ENCODE peak calls at places on chromosomes 7 and 10, in eight cellular contexts. D is right lobe of liver, N is breast epithelium, V is cardiac muscle cell, T is ovary, W is A673, P is heart right ventricle, Z is A549. G is an unnamed sample. For H3K9me3, the result is how much of the 10 kb centered on the place peaks cover.

GRCh38 chr7:66697451-66698438 is 42.8 kb upstream of the RABGEF1 start:
- DNase-seq in D (no peak), N (no peak), V (peak), T (peak), W (no peak), P (peak), Z (no peak), G (no peak)

GRCh38 chr10:5888843-5889623 is 660 bp downstream of the ANKRD16 start:
- DNase-seq in D (no peak), N (no peak), V (peak), T (no peak), W (peak), P (no peak), Z (peak), G (peak)

GRCh38 chr10:44827431-44828006 is 83.6 kb upstream of the TMEM72 start:
- DNase-seq in D (no peak), N (no peak), V (no peak), T (no peak), W (no peak), P (no peak), Z (no peak), G (no peak)

GRCh38 chr10:46551701-46552525 is 4.5 kb downstream of the GPRIN2 start:
- DNase-seq in D (peak), N (no peak), V (no peak), T (peak), W (no peak), P (peak), Z (no peak), G (peak)

GRCh38 chr10:74347522-74347921 is 196.5 kb downstream of the ADK start:
- DNase-seq in D (no peak), N (no peak), V (no peak), T (no peak), W (no peak), P (no peak), Z (no peak), G (no peak)

GRCh38 chr7:28631995-28632394 is 219.7 kb downstream of the CREB5 start:
- DNase-seq in D (no peak), N (no peak), V (no peak), T (no peak), W (no peak), P (no peak), Z (no peak), G (no peak)

GRCh38 chr10:104328916-104329710 is 9.2 kb downstream of the ITPRIP start:
- DNase-seq in D (no peak), N (peak), V (peak), T (peak), W (peak), P (peak), Z (peak), G (peak)

GRCh38 chr7:31890751-31891150 is 179.5 kb downstream of the PDE1C start:
- DNase-seq in D (no peak), N (no peak), V (no peak), T (no peak), W (peak), P (no peak), Z (no peak), G (no peak)

GRCh38 chr7:79298145-79298760 is 155.2 kb downstream of the MAGI2 start:
- DNase-seq in D (no peak), N (no peak), V (peak), T (no peak), W (peak), P (peak), Z (peak), G (no peak)

GRCh38 chr7:76225379-76225778 is 23.7 kb downstream of the SRRM3 start:
- DNase-seq in D (no peak), N (no peak), V (peak), T (peak), W (peak), P (no peak), Z (no peak), G (no peak)

GRCh38 chr10:5618829-5619228 is 47.6 kb downstream of the ASB13 start:
- DNase-seq in D (peak), N (no peak), V (peak), T (peak), W (no peak), P (no peak), Z (no peak), G (no peak)

GRCh38 chr10:29470355-29470705 is 164.4 kb downstream of the SVIL start:
- DNase-seq in D (no peak), N (no peak), V (no peak), T (peak), W (peak), P (no peak), Z (peak), G (no peak)

GRCh38 chr7:47609803-47610452 is 28.0 kb upstream of the TNS3 start:
- DNase-seq in D (peak), N (no peak), V (peak), T (peak), W (no peak), P (no peak), Z (peak), G (no peak)

GRCh38 chr10:6047847-6048246 is 14.3 kb downstream of the IL2RA start:
- DNase-seq in D (no peak), N (no peak), V (no peak), T (no peak), W (no peak), P (no peak), Z (no peak), G (no peak)

GRCh38 chr10:95279042-95279820 is 11.6 kb downstream of the PDLIM1 start:
- DNase-seq in D (no peak), N (no peak), V (peak), T (no peak), W (no peak), P (no peak), Z (peak), G (no peak)

GRCh38 chr7:17405786-17406185 is 107.3 kb downstream of the AHR start:
- DNase-seq in D (no peak), N (no peak), V (peak), T (no peak), W (no peak), P (no peak), Z (peak), G (no peak)

GRCh38 chr10:3534433-3534832 is 250.6 kb downstream of the KLF6 start:
- DNase-seq in D (no peak), N (no peak), V (no peak), T (no peak), W (no peak), P (no peak), Z (no peak), G (no peak)

GRCh38 chr10:17237915-17238444 is 9.9 kb downstream of the VIM start:
- DNase-seq in D (no peak), N (no peak), V (no peak), T (no peak), W (no peak), P (no peak), Z (no peak), G (no peak)

GRCh38 chr10:82674036-82674435 is 799.0 kb downstream of the NRG3 start:
- DNase-seq in D (no peak), N (no peak), V (no peak), T (no peak), W (no peak), P (no peak), Z (no peak), G (no peak)

GRCh38 chr10:80133221-80133620 is 691 bp downstream of the PLAC9 start:
- DNase-seq in D (no peak), N (no peak), V (peak), T (no peak), W (no peak), P (peak), Z (no peak), G (no peak)

GRCh38 chr10:104122273-104123107 is 519 bp downstream of the SFR1 start:
- DNase-seq in D (no peak), N (no peak), V (peak), T (no peak), W (no peak), P (no peak), Z (peak), G (no peak)

GRCh38 chr7:920351-921070 is 34.0 kb downstream of the ADAP1 start:
- DNase-seq in D (peak), N (peak), V (no peak), T (peak), W (no peak), P (no peak), Z (no peak), G (no peak)

GRCh38 chr10:129767751-129768150 is 196.3 kb downstream of the EBF3 start:
- DNase-seq in D (no peak), N (no peak), V (no peak), T (no peak), W (no peak), P (no peak), Z (no peak), G (no peak)

GRCh38 chr10:70699659-70700174 is 27.4 kb downstream of the ADAMTS14 start:
- DNase-seq in D (peak), N (no peak), V (no peak), T (no peak), W (no peak), P (no peak), Z (peak), G (no peak)

GRCh38 chr10:120634629-120635028 is 177.6 kb downstream of the PLPP4 start:
- DNase-seq in D (no peak), N (no peak), V (no peak), T (no peak), W (peak), P (no peak), Z (peak), G (no peak)

GRCh38 chr7:50792342-50793114 is 9.8 kb upstream of the GRB10 start:
- DNase-seq in D (peak), N (no peak), V (peak), T (peak), W (no peak), P (peak), Z (peak), G (no peak)

GRCh38 chr7:74059681-74060588 is 23.7 kb upstream of the LIMK1 start:
- DNase-seq in D (peak), N (peak), V (no peak), T (peak), W (no peak), P (no peak), Z (peak), G (no peak)

GRCh38 chr10:90087197-90088007 is 386.0 kb downstream of the KIF20B start:
- DNase-seq in D (no peak), N (no peak), V (peak), T (no peak), W (peak), P (no peak), Z (peak), G (no peak)

GRCh38 chr10:30943451-30943850 is 88.2 kb downstream of the ZNF438 start:
- DNase-seq in D (no peak), N (no peak), V (no peak), T (no peak), W (no peak), P (no peak), Z (no peak), G (no peak)

GRCh38 chr10:76080991-76081390 is 649.6 kb downstream of the LRMDA start:
- DNase-seq in D (no peak), N (no peak), V (peak), T (no peak), W (no peak), P (no peak), Z (no peak), G (no peak)

GRCh38 chr10:131546086-131546810 is 234.7 kb upstream of the TCERG1L start:
- DNase-seq in D (no peak), N (no peak), V (no peak), T (no peak), W (no peak), P (no peak), Z (no peak), G (no peak)

DNA sequence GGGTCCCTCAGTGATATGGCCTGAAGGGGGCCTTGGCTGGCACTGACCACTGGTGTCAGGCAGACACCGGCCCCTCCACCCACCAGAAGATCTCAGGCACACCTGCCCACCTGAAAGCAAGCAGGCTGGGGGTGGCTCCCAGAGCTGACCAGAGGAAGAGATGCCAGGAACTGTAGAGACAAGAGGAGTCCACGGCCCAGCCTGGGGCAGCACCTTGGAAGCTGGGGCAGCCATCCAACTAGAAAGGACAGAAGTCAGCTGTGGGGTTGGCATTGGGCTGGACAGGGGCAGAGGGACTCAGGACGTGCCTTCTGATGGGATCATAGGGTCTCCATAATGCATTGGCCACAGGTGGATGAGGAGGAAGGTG is 144.3 kb downstream of the ZNF248 start:
- DNase-seq in D (no peak), N (no peak), V (no peak), T (no peak), W (no peak), P (no peak), Z (no peak), G (no peak)
- H3K9me3 ChIP-seq in D (under half), N (under half), V (under half), T (under half), W (under half), P (under half), Z (under half), G (under half)

GRCh38 chr7:92646966-92647625 is 56.9 kb upstream of the FAM133B start:
- DNase-seq in D (no peak), N (no peak), V (no peak), T (no peak), W (no peak), P (no peak), Z (no peak), G (no peak)

GRCh38 chr7:92648082-92648481 is 57.9 kb upstream of the FAM133B start:
- DNase-seq in D (no peak), N (no peak), V (no peak), T (no peak), W (no peak), P (no peak), Z (no peak), G (no peak)

GRCh38 chr7:92645114-92645497 is 54.9 kb upstream of the FAM133B start:
- DNase-seq in D (no peak), N (no peak), V (peak), T (no peak), W (no peak), P (no peak), Z (no peak), G (no peak)

GRCh38 chr7:92645531-92646061 is 55.4 kb upstream of the FAM133B start:
- DNase-seq in D (no peak), N (no peak), V (peak), T (no peak), W (no peak), P (no peak), Z (peak), G (no peak)

GRCh38 chr7:92647652-92648051 is 57.5 kb upstream of the FAM133B start:
- DNase-seq in D (no peak), N (no peak), V (no peak), T (no peak), W (no peak), P (no peak), Z (no peak), G (no peak)
- H3K27ac ChIP-seq in D (no peak), N (no peak), V (no peak), T (no peak), W (no peak), P (no peak), Z (peak), G (no peak)

GRCh38 chr7:81776972-81777371 is 7.1 kb upstream of the HGF start:
- DNase-seq in D (no peak), N (no peak), V (no peak), T (no peak), W (no peak), P (no peak), Z (no peak), G (no peak)
- TF ChIP-seq CTCF in D (no peak), N (no peak), V (no peak), T (no peak), W (no peak), P (no peak), Z (peak), G (no peak)

GRCh38 chr10:60575105-60575504 is 185.4 kb upstream of the ANK3 start:
- DNase-seq in D (no peak), N (no peak), V (no peak), T (no peak), W (peak), P (no peak), Z (no peak), G (no peak)
- H3K9me3 ChIP-seq in D (under half), N (under half), V (under half), T (under half), W (under half), P (under half), Z (under half), G (under half)

DNA sequence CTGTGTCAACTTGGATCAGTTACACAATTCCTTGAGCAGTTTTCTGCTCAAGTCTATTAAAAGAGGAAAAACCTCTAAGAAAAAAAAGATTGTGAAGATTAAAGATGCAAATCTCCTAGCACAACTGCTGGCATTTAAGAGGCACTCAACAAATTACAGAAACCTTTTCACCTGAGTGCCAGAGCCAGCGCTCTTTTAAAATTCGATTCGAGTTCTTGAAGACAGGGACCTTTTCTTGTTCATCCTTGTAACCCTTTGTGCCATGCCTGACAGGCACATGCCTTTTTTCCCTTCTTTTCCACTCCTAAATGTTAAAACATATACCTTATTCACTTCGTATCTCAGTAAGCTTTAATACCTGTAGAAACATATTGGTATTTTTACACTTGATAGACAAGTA is 769 bp downstream of the NSUN6 start:
- DNase-seq in D (no peak), N (no peak), V (no peak), T (no peak), W (no peak), P (no peak), Z (no peak), G (no peak)
- H3K27ac ChIP-seq in D (peak), N (peak), V (no peak), T (no peak), W (peak), P (no peak), Z (peak), G (peak)

GRCh38 chr7:34131371-34131770 is 226.0 kb downstream of the BMPER start:
- DNase-seq in D (no peak), N (no peak), V (no peak), T (no peak), W (peak), P (no peak), Z (no peak), G (no peak)
- TF ChIP-seq CTCF in D (no peak), N (no peak), V (no peak), T (no peak), W (no peak), P (no peak), Z (no peak), G (no peak)

GRCh38 chr7:14738086-14738485 is 164.5 kb downstream of the DGKB start:
- DNase-seq in D (no peak), N (no peak), V (no peak), T (no peak), W (no peak), P (no peak), Z (no peak), G (no peak)

GRCh38 chr7:14745076-14745475 is 157.5 kb downstream of the DGKB start:
- DNase-seq in D (no peak), N (no peak), V (no peak), T (no peak), W (no peak), P (no peak), Z (no peak), G (no peak)

GRCh38 chr7:14734839-14735321 is 167.7 kb downstream of the DGKB start:
- DNase-seq in D (no peak), N (no peak), V (no peak), T (no peak), W (peak), P (no peak), Z (no peak), G (no peak)

GRCh38 chr7:14739496-14740185 is 162.9 kb downstream of the DGKB start:
- DNase-seq in D (no peak), N (no peak), V (no peak), T (no peak), W (no peak), P (no peak), Z (no peak), G (no peak)

GRCh38 chr7:14740606-14741005 is 161.9 kb downstream of the DGKB start:
- DNase-seq in D (no peak), N (no peak), V (no peak), T (no peak), W (no peak), P (no peak), Z (no peak), G (no peak)
- H3K9me3 ChIP-seq in D (under half), N (half or more), V (under half), T (under half), W (under half), P (under half), Z (under half), G (under half)

GRCh38 chr10:97150616-97151015 is 35.1 kb downstream of the SLIT1 start:
- DNase-seq in D (no peak), N (no peak), V (no peak), T (no peak), W (no peak), P (no peak), Z (no peak), G (no peak)

GRCh38 chr10:97153276-97153850 is 32.4 kb downstream of the SLIT1 start:
- DNase-seq in D (no peak), N (no peak), V (no peak), T (no peak), W (peak), P (no peak), Z (no peak), G (no peak)

GRCh38 chr10:97150191-97150590 is 35.6 kb downstream of the SLIT1 start:
- DNase-seq in D (no peak), N (no peak), V (no peak), T (no peak), W (no peak), P (no peak), Z (no peak), G (no peak)

GRCh38 chr10:97151307-97151914 is 34.3 kb downstream of the SLIT1 start:
- DNase-seq in D (no peak), N (no peak), V (no peak), T (no peak), W (no peak), P (no peak), Z (no peak), G (no peak)

GRCh38 chr10:97149065-97149680 is 36.6 kb downstream of the SLIT1 start:
- DNase-seq in D (no peak), N (no peak), V (no peak), T (no peak), W (peak), P (no peak), Z (no peak), G (no peak)
- H3K27ac ChIP-seq in D (no peak), N (no peak), V (no peak), T (no peak), W (no peak), P (no peak), Z (no peak), G (no peak)